ENCODE peak calls at places on chromosomes 5 and 9, in five cellular contexts. One of them, this sample, is unnamed. For H3K4me1, the result is how much of the 10 kb centered on the place peaks cover.

GRCh38 chr5:9339206-9339818 is 206.6 kb downstream of the SEMA5A start:
- DNase-seq in right lobe of liver: no peak
- DNase-seq in heart right ventricle: no peak
- DNase-seq in psoas muscle: no peak
- DNase-seq in endodermal cell: peak
- DNase-seq in this sample: no peak

GRCh38 chr9:137578518-137579258 is at the start of gene DPH7:
- DNase-seq in right lobe of liver: peak
- DNase-seq in heart right ventricle: peak
- DNase-seq in psoas muscle: peak
- DNase-seq in endodermal cell: peak
- DNase-seq in this sample: peak

GRCh38 chr5:119343766-119344165 is 12.1 kb upstream of the TNFAIP8 start:
- DNase-seq in right lobe of liver: no peak
- DNase-seq in heart right ventricle: no peak
- DNase-seq in psoas muscle: no peak
- DNase-seq in endodermal cell: no peak
- DNase-seq in this sample: no peak

GRCh38 chr5:13987843-13988464 is 43.5 kb upstream of the DNAH5 start:
- DNase-seq in right lobe of liver: peak
- DNase-seq in heart right ventricle: peak
- DNase-seq in psoas muscle: no peak
- DNase-seq in endodermal cell: peak
- DNase-seq in this sample: peak

GRCh38 chr5:132059696-132060500 is 557 bp upstream of the IL3 start:
- DNase-seq in right lobe of liver: peak
- DNase-seq in heart right ventricle: no peak
- DNase-seq in psoas muscle: no peak
- DNase-seq in endodermal cell: peak
- DNase-seq in this sample: peak

GRCh38 chr5:83015676-83016075 is 61.5 kb downstream of the TMEM167A start:
- DNase-seq in right lobe of liver: no peak
- DNase-seq in heart right ventricle: no peak
- DNase-seq in psoas muscle: no peak
- DNase-seq in endodermal cell: peak
- DNase-seq in this sample: no peak

GRCh38 chr5:174229640-174230350 is 184.3 kb downstream of the NSG2 start:
- DNase-seq in right lobe of liver: no peak
- DNase-seq in heart right ventricle: peak
- DNase-seq in psoas muscle: no peak
- DNase-seq in endodermal cell: no peak
- DNase-seq in this sample: no peak

GRCh38 chr9:94443039-94443722 is 111.7 kb upstream of the PCAT7 start:
- DNase-seq in right lobe of liver: no peak
- DNase-seq in heart right ventricle: no peak
- DNase-seq in psoas muscle: no peak
- DNase-seq in endodermal cell: no peak
- DNase-seq in this sample: no peak

GRCh38 chr9:92265159-92265558 is 28.3 kb downstream of the IARS1 start:
- DNase-seq in right lobe of liver: no peak
- DNase-seq in heart right ventricle: no peak
- DNase-seq in psoas muscle: no peak
- DNase-seq in endodermal cell: no peak
- DNase-seq in this sample: no peak
- H3K4me1 ChIP-seq in right lobe of liver: under half
- H3K4me1 ChIP-seq in heart right ventricle: under half
- H3K4me1 ChIP-seq in psoas muscle: under half
- H3K4me1 ChIP-seq in endodermal cell: under half
- H3K4me1 ChIP-seq in this sample: under half

DNA sequence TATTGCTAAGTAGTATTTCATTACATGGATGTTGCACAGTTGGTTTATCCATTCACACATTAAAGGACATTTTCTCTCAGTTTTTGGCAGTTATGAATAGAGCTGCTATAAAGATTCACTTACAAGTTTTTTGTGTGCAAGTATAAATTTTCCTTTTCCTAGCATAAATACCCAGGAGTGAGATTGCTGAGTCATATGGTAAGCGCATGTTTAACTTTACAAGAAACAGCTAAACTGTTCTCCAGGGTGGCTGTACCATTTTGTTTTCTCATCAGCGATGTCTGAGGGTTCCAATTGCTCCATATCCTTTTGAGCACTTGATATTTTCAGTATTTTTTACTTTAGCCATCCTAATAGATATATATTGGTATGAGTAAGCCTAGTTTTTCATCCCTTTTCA is 16.4 kb upstream of the ABCA1 start:
- DNase-seq in right lobe of liver: no peak
- DNase-seq in heart right ventricle: no peak
- DNase-seq in psoas muscle: no peak
- DNase-seq in endodermal cell: no peak
- DNase-seq in this sample: no peak
- H3K27ac ChIP-seq in right lobe of liver: no peak
- H3K27ac ChIP-seq in heart right ventricle: no peak
- H3K27ac ChIP-seq in psoas muscle: no peak
- H3K27ac ChIP-seq in endodermal cell: no peak
- H3K27ac ChIP-seq in this sample: no peak

GRCh38 chr5:155897761-155898160 is 429.2 kb upstream of the SGCD start:
- DNase-seq in right lobe of liver: no peak
- DNase-seq in heart right ventricle: no peak
- DNase-seq in psoas muscle: no peak
- DNase-seq in endodermal cell: no peak
- DNase-seq in this sample: no peak

GRCh38 chr5:155895484-155895883 is 431.5 kb upstream of the SGCD start:
- DNase-seq in right lobe of liver: no peak
- DNase-seq in heart right ventricle: no peak
- DNase-seq in psoas muscle: no peak
- DNase-seq in endodermal cell: no peak
- DNase-seq in this sample: no peak

DNA sequence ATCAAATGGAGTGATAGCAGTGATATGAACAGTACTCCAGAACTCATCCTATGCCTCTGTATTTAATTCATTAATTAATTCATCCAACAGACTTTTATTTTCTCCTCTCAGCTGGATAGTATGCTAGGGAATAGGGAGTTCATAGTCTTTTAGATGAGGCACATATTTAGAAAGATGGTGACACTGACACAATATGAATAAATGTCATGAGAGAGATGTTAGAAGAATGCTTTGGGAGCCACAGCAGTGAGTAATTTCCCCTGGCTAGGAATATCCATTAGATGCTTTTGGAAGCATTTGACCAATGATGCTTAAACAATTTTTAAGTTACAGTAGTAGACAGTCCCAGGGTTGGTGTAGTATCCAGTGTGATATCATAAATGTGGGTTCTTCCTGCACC is 428.7 kb upstream of the SGCD start:
- DNase-seq in right lobe of liver: no peak
- DNase-seq in heart right ventricle: no peak
- DNase-seq in psoas muscle: no peak
- DNase-seq in endodermal cell: no peak
- DNase-seq in this sample: no peak
- H3K4me1 ChIP-seq in right lobe of liver: under half
- H3K4me1 ChIP-seq in heart right ventricle: under half
- H3K4me1 ChIP-seq in psoas muscle: under half
- H3K4me1 ChIP-seq in endodermal cell: under half
- H3K4me1 ChIP-seq in this sample: under half

GRCh38 chr5:141902416-141902815 is 21.3 kb upstream of the DELE1 start:
- DNase-seq in right lobe of liver: no peak
- DNase-seq in heart right ventricle: no peak
- DNase-seq in psoas muscle: no peak
- DNase-seq in endodermal cell: no peak
- DNase-seq in this sample: no peak

GRCh38 chr5:141902015-141902414 is 21.7 kb upstream of the DELE1 start:
- DNase-seq in right lobe of liver: no peak
- DNase-seq in heart right ventricle: no peak
- DNase-seq in psoas muscle: no peak
- DNase-seq in endodermal cell: no peak
- DNase-seq in this sample: no peak

GRCh38 chr5:141897425-141897824 is 19.2 kb upstream of the PCDH1 start:
- DNase-seq in right lobe of liver: no peak
- DNase-seq in heart right ventricle: no peak
- DNase-seq in psoas muscle: no peak
- DNase-seq in endodermal cell: no peak
- DNase-seq in this sample: no peak

GRCh38 chr5:141903261-141903660 is 20.4 kb upstream of the DELE1 start:
- DNase-seq in right lobe of liver: no peak
- DNase-seq in heart right ventricle: no peak
- DNase-seq in psoas muscle: no peak
- DNase-seq in endodermal cell: no peak
- DNase-seq in this sample: no peak

GRCh38 chr5:141898448-141899094 is 20.4 kb upstream of the PCDH1 start:
- DNase-seq in right lobe of liver: no peak
- DNase-seq in heart right ventricle: no peak
- DNase-seq in psoas muscle: no peak
- DNase-seq in endodermal cell: no peak
- DNase-seq in this sample: peak
- H3K27ac ChIP-seq in right lobe of liver: no peak
- H3K27ac ChIP-seq in heart right ventricle: no peak
- H3K27ac ChIP-seq in psoas muscle: no peak
- H3K27ac ChIP-seq in endodermal cell: no peak
- H3K27ac ChIP-seq in this sample: no peak

GRCh38 chr5:141841781-141842180 is 36.4 kb downstream of the PCDH1 start:
- DNase-seq in right lobe of liver: peak
- DNase-seq in heart right ventricle: no peak
- DNase-seq in psoas muscle: no peak
- DNase-seq in endodermal cell: peak
- DNase-seq in this sample: no peak
- H3K4me1 ChIP-seq in right lobe of liver: under half
- H3K4me1 ChIP-seq in heart right ventricle: half or more
- H3K4me1 ChIP-seq in psoas muscle: under half
- H3K4me1 ChIP-seq in endodermal cell: under half
- H3K4me1 ChIP-seq in this sample: under half

GRCh38 chr9:35269919-35270318 is 108.1 kb downstream of the UNC13B start:
- DNase-seq in right lobe of liver: no peak
- DNase-seq in heart right ventricle: no peak
- DNase-seq in psoas muscle: no peak
- DNase-seq in endodermal cell: no peak
- DNase-seq in this sample: no peak
- H3K27ac ChIP-seq in right lobe of liver: no peak
- H3K27ac ChIP-seq in heart right ventricle: peak
- H3K27ac ChIP-seq in psoas muscle: no peak
- H3K27ac ChIP-seq in endodermal cell: no peak
- H3K27ac ChIP-seq in this sample: no peak

GRCh38 chr9:135888766-135889394 is 18.5 kb downstream of the CAMSAP1 start:
- DNase-seq in right lobe of liver: no peak
- DNase-seq in heart right ventricle: no peak
- DNase-seq in psoas muscle: no peak
- DNase-seq in endodermal cell: no peak
- DNase-seq in this sample: no peak
- H3K4me1 ChIP-seq in right lobe of liver: under half
- H3K4me1 ChIP-seq in heart right ventricle: half or more
- H3K4me1 ChIP-seq in psoas muscle: half or more
- H3K4me1 ChIP-seq in endodermal cell: under half
- H3K4me1 ChIP-seq in this sample: half or more

This sample was measured in right atrium auricular region.